ENCODE peak calls at places on chromosomes 11 and 22, in nine cellular contexts. One of them, this sample, is unnamed.

GRCh38 chr11:16605440-16605970 is 132.9 kb upstream of the C11orf58 start:
- DNase-seq in breast epithelium: no peak
- DNase-seq in tibial artery: no peak
- DNase-seq in endothelial cell of umbilical vein: peak; percentile 5
- DNase-seq in esophagus squamous epithelium: no peak
- DNase-seq in psoas muscle: peak; percentile 70
- DNase-seq in heart left ventricle: peak; percentile 42
- DNase-seq in lower lobe of right lung: no peak
- DNase-seq in cardiac muscle cell: peak; percentile 40
- DNase-seq in this sample: no peak

GRCh38 chr11:127098684-127099083 is 98.1 kb upstream of the KIRREL3 start:
- DNase-seq in breast epithelium: no peak
- DNase-seq in tibial artery: no peak
- DNase-seq in endothelial cell of umbilical vein: no peak
- DNase-seq in esophagus squamous epithelium: no peak
- DNase-seq in psoas muscle: no peak
- DNase-seq in heart left ventricle: no peak
- DNase-seq in lower lobe of right lung: no peak
- DNase-seq in cardiac muscle cell: no peak
- DNase-seq in this sample: no peak

GRCh38 chr22:37179622-37180420 is 8.2 kb downstream of the C1QTNF6 start:
- DNase-seq in breast epithelium: no peak
- DNase-seq in tibial artery: no peak
- DNase-seq in endothelial cell of umbilical vein: no peak
- DNase-seq in esophagus squamous epithelium: no peak
- DNase-seq in psoas muscle: peak; percentile 57
- DNase-seq in heart left ventricle: peak; percentile 28
- DNase-seq in lower lobe of right lung: peak; percentile 44
- DNase-seq in cardiac muscle cell: no peak
- DNase-seq in this sample: no peak

GRCh38 chr11:35539781-35540281 is 14.4 kb upstream of the PAMR1 start:
- DNase-seq in breast epithelium: peak; percentile 44
- DNase-seq in tibial artery: peak; percentile 78
- DNase-seq in endothelial cell of umbilical vein: no peak
- DNase-seq in esophagus squamous epithelium: no peak
- DNase-seq in psoas muscle: peak; percentile 76
- DNase-seq in heart left ventricle: peak; percentile 65
- DNase-seq in lower lobe of right lung: no peak
- DNase-seq in cardiac muscle cell: peak; percentile 97
- DNase-seq in this sample: peak; percentile 89

GRCh38 chr11:59680287-59681154 is 11.7 kb upstream of the PATL1 start:
- DNase-seq in breast epithelium: peak; percentile 44
- DNase-seq in tibial artery: peak; percentile 51
- DNase-seq in endothelial cell of umbilical vein: peak; percentile 81
- DNase-seq in esophagus squamous epithelium: no peak
- DNase-seq in psoas muscle: peak; percentile 73
- DNase-seq in heart left ventricle: peak; percentile 56
- DNase-seq in lower lobe of right lung: peak; percentile 63
- DNase-seq in cardiac muscle cell: peak; percentile 90
- DNase-seq in this sample: no peak

GRCh38 chr11:47508595-47509555 is 44.1 kb downstream of the CELF1 start:
- DNase-seq in breast epithelium: no peak
- DNase-seq in tibial artery: no peak
- DNase-seq in endothelial cell of umbilical vein: no peak
- DNase-seq in esophagus squamous epithelium: no peak
- DNase-seq in psoas muscle: no peak
- DNase-seq in heart left ventricle: no peak
- DNase-seq in lower lobe of right lung: no peak
- DNase-seq in cardiac muscle cell: no peak
- DNase-seq in this sample: no peak

GRCh38 chr11:106457727-106458126 is 380.3 kb downstream of the AASDHPPT start:
- DNase-seq in breast epithelium: no peak
- DNase-seq in tibial artery: no peak
- DNase-seq in endothelial cell of umbilical vein: no peak
- DNase-seq in esophagus squamous epithelium: no peak
- DNase-seq in psoas muscle: no peak
- DNase-seq in heart left ventricle: no peak
- DNase-seq in lower lobe of right lung: no peak
- DNase-seq in cardiac muscle cell: peak; percentile 68
- DNase-seq in this sample: peak; percentile 45

GRCh38 chr11:107590460-107591097 is 368 bp upstream of the ELMOD1 start:
- DNase-seq in breast epithelium: no peak
- DNase-seq in tibial artery: no peak
- DNase-seq in endothelial cell of umbilical vein: no peak
- DNase-seq in esophagus squamous epithelium: no peak
- DNase-seq in psoas muscle: no peak
- DNase-seq in heart left ventricle: no peak
- DNase-seq in lower lobe of right lung: no peak
- DNase-seq in cardiac muscle cell: no peak
- DNase-seq in this sample: no peak

GRCh38 chr11:8807544-8808225 is 103.3 kb upstream of the AKIP1 start:
- DNase-seq in breast epithelium: no peak
- DNase-seq in tibial artery: peak; percentile 61
- DNase-seq in endothelial cell of umbilical vein: no peak
- DNase-seq in esophagus squamous epithelium: no peak
- DNase-seq in psoas muscle: peak; percentile 73
- DNase-seq in heart left ventricle: peak; percentile 76
- DNase-seq in lower lobe of right lung: no peak
- DNase-seq in cardiac muscle cell: peak; percentile 90
- DNase-seq in this sample: peak; percentile 68

GRCh38 chr11:66705587-66706335 is 23.3 kb downstream of the SPTBN2 start:
- DNase-seq in breast epithelium: no peak
- DNase-seq in tibial artery: no peak
- DNase-seq in endothelial cell of umbilical vein: no peak
- DNase-seq in esophagus squamous epithelium: no peak
- DNase-seq in psoas muscle: no peak
- DNase-seq in heart left ventricle: no peak
- DNase-seq in lower lobe of right lung: no peak
- DNase-seq in cardiac muscle cell: no peak
- DNase-seq in this sample: no peak

GRCh38 chr11:2940930-2941821 is 12.0 kb upstream of the PHLDA2 start:
- DNase-seq in breast epithelium: no peak
- DNase-seq in tibial artery: no peak
- DNase-seq in endothelial cell of umbilical vein: no peak
- DNase-seq in esophagus squamous epithelium: no peak
- DNase-seq in psoas muscle: no peak
- DNase-seq in heart left ventricle: no peak
- DNase-seq in lower lobe of right lung: no peak
- DNase-seq in cardiac muscle cell: no peak
- DNase-seq in this sample: no peak

GRCh38 chr11:75555079-75555811 is 6.8 kb upstream of the SERPINH1 start:
- DNase-seq in breast epithelium: no peak
- DNase-seq in tibial artery: no peak
- DNase-seq in endothelial cell of umbilical vein: no peak
- DNase-seq in esophagus squamous epithelium: no peak
- DNase-seq in psoas muscle: no peak
- DNase-seq in heart left ventricle: peak; percentile 24
- DNase-seq in lower lobe of right lung: no peak
- DNase-seq in cardiac muscle cell: no peak
- DNase-seq in this sample: no peak

DNA sequence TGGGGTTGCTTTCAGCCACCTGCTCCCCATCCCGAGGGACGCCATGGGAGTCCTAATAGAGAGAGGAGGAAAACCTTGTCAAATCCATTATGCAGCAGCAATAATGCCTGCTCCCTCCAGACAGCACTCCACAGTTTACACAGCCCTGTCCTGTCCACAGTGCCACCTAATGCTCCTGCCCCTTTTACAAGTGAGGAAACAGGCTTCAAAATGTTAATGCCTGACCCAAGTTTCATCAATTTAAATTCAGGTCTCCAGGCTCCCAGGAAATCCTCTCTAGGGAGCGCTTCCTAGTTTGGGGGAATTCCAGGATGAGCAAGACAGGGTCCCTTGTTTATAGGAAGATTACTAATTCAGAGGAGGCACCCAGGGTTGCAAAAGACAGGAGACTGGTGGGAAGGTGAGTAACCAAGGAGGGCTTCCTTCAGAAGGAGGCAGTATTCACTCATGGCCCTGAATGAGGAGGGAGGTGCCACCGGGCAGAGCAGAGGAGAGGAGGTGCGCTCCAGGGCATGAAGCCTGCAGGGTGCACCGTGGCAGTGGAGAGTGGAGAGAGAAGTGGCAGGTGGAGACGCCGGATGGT is 1.5 kb downstream of the TMEM132A start:
- DNase-seq in breast epithelium: no peak
- DNase-seq in tibial artery: no peak
- DNase-seq in endothelial cell of umbilical vein: no peak
- DNase-seq in esophagus squamous epithelium: no peak
- DNase-seq in psoas muscle: no peak
- DNase-seq in heart left ventricle: no peak
- DNase-seq in lower lobe of right lung: no peak
- DNase-seq in cardiac muscle cell: peak; percentile 11
- DNase-seq in this sample: no peak
- TF ChIP-seq CTCF in breast epithelium: no peak
- TF ChIP-seq CTCF in tibial artery: no peak
- TF ChIP-seq CTCF in endothelial cell of umbilical vein: no peak
- TF ChIP-seq CTCF in esophagus squamous epithelium: no peak
- TF ChIP-seq CTCF in psoas muscle: no peak
- TF ChIP-seq CTCF in heart left ventricle: no peak
- TF ChIP-seq CTCF in lower lobe of right lung: no peak
- TF ChIP-seq CTCF in cardiac muscle cell: no peak
- TF ChIP-seq CTCF in this sample: no peak

GRCh38 chr11:62645934-62646824 is at the start of gene GANAB:
- DNase-seq in breast epithelium: peak; percentile 100
- DNase-seq in tibial artery: peak; percentile 100
- DNase-seq in endothelial cell of umbilical vein: peak; percentile 97
- DNase-seq in esophagus squamous epithelium: peak; percentile 98
- DNase-seq in psoas muscle: peak; percentile 100
- DNase-seq in heart left ventricle: peak; percentile 99
- DNase-seq in lower lobe of right lung: peak; percentile 100
- DNase-seq in cardiac muscle cell: peak; percentile 98
- DNase-seq in this sample: peak; percentile 87
- H3K4me3 ChIP-seq in breast epithelium: peak within 1 kb of the TSS; percentile 96
- H3K4me3 ChIP-seq in tibial artery: peak within 1 kb of the TSS; percentile 89
- H3K4me3 ChIP-seq in endothelial cell of umbilical vein: peak within 1 kb of the TSS; percentile 65
- H3K4me3 ChIP-seq in esophagus squamous epithelium: peak within 1 kb of the TSS; percentile 76
- H3K4me3 ChIP-seq in psoas muscle: peak within 1 kb of the TSS; percentile 100
- H3K4me3 ChIP-seq in heart left ventricle: peak within 1 kb of the TSS; percentile 100
- H3K4me3 ChIP-seq in lower lobe of right lung: peak within 1 kb of the TSS; percentile 90
- H3K4me3 ChIP-seq in cardiac muscle cell: peak within 1 kb of the TSS; percentile 98
- H3K4me3 ChIP-seq in this sample: peak within 1 kb of the TSS; percentile 73

GRCh38 chr11:123030517-123030916 is 31.4 kb downstream of the HSPA8 start:
- DNase-seq in breast epithelium: no peak
- DNase-seq in tibial artery: no peak
- DNase-seq in endothelial cell of umbilical vein: no peak
- DNase-seq in esophagus squamous epithelium: no peak
- DNase-seq in psoas muscle: no peak
- DNase-seq in heart left ventricle: no peak
- DNase-seq in lower lobe of right lung: no peak
- DNase-seq in cardiac muscle cell: no peak
- DNase-seq in this sample: no peak

GRCh38 chr11:123033895-123034294 is 28.0 kb downstream of the HSPA8 start:
- DNase-seq in breast epithelium: no peak
- DNase-seq in tibial artery: no peak
- DNase-seq in endothelial cell of umbilical vein: peak; percentile 32
- DNase-seq in esophagus squamous epithelium: no peak
- DNase-seq in psoas muscle: no peak
- DNase-seq in heart left ventricle: no peak
- DNase-seq in lower lobe of right lung: no peak
- DNase-seq in cardiac muscle cell: peak; percentile 57
- DNase-seq in this sample: no peak

GRCh38 chr11:123035831-123036230 is 26.1 kb downstream of the HSPA8 start:
- DNase-seq in breast epithelium: no peak
- DNase-seq in tibial artery: no peak
- DNase-seq in endothelial cell of umbilical vein: no peak
- DNase-seq in esophagus squamous epithelium: no peak
- DNase-seq in psoas muscle: no peak
- DNase-seq in heart left ventricle: no peak
- DNase-seq in lower lobe of right lung: no peak
- DNase-seq in cardiac muscle cell: no peak
- DNase-seq in this sample: no peak

DNA sequence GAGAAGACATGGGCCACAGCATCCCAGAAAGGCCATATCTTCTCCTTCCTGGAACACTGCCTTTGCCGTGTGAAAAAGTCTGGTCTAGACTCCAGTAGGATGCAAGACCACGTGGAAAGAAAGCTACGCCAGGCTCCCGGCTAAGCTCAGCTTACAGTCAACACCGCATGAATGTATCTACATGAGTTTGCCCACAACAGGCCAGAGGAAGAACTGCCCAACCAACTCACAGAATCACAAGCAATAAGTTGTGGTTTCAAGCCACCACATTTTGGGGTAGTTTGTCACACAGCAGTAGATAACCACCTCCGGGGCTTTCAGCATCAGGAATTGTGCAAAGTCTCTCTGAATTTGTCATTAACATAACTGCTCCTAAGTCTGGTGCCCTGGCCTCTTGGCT is 27.3 kb downstream of the HSPA8 start:
- DNase-seq in breast epithelium: no peak
- DNase-seq in tibial artery: no peak
- DNase-seq in endothelial cell of umbilical vein: no peak
- DNase-seq in esophagus squamous epithelium: no peak
- DNase-seq in psoas muscle: no peak
- DNase-seq in heart left ventricle: no peak
- DNase-seq in lower lobe of right lung: no peak
- DNase-seq in cardiac muscle cell: no peak
- DNase-seq in this sample: no peak
- H3K27me3 ChIP-seq in breast epithelium: no peaks in the 10 kb centered on the region
- H3K27me3 ChIP-seq in tibial artery: no peaks in the 10 kb centered on the region
- H3K27me3 ChIP-seq in endothelial cell of umbilical vein: no peaks in the 10 kb centered on the region
- H3K27me3 ChIP-seq in esophagus squamous epithelium: no peaks in the 10 kb centered on the region
- H3K27me3 ChIP-seq in psoas muscle: no peaks in the 10 kb centered on the region
- H3K27me3 ChIP-seq in heart left ventricle: no peaks in the 10 kb centered on the region
- H3K27me3 ChIP-seq in lower lobe of right lung: no peaks in the 10 kb centered on the region
- H3K27me3 ChIP-seq in cardiac muscle cell: no peaks in the 10 kb centered on the region
- H3K27me3 ChIP-seq in this sample: no peaks in the 10 kb centered on the region

GRCh38 chr11:20337526-20338154 is 25.9 kb upstream of the HTATIP2 start:
- DNase-seq in breast epithelium: no peak
- DNase-seq in tibial artery: no peak
- DNase-seq in endothelial cell of umbilical vein: peak; percentile 43
- DNase-seq in esophagus squamous epithelium: no peak
- DNase-seq in psoas muscle: no peak
- DNase-seq in heart left ventricle: no peak
- DNase-seq in lower lobe of right lung: no peak
- DNase-seq in cardiac muscle cell: peak; percentile 54
- DNase-seq in this sample: no peak
- TF ChIP-seq CTCF in breast epithelium: no peak
- TF ChIP-seq CTCF in tibial artery: peak; percentile 4
- TF ChIP-seq CTCF in endothelial cell of umbilical vein: peak; percentile 47
- TF ChIP-seq CTCF in esophagus squamous epithelium: peak; percentile 5
- TF ChIP-seq CTCF in psoas muscle: peak; percentile 30
- TF ChIP-seq CTCF in heart left ventricle: no peak
- TF ChIP-seq CTCF in lower lobe of right lung: peak; percentile 9
- TF ChIP-seq CTCF in cardiac muscle cell: peak; percentile 53
- TF ChIP-seq CTCF in this sample: peak; percentile 48

DNA sequence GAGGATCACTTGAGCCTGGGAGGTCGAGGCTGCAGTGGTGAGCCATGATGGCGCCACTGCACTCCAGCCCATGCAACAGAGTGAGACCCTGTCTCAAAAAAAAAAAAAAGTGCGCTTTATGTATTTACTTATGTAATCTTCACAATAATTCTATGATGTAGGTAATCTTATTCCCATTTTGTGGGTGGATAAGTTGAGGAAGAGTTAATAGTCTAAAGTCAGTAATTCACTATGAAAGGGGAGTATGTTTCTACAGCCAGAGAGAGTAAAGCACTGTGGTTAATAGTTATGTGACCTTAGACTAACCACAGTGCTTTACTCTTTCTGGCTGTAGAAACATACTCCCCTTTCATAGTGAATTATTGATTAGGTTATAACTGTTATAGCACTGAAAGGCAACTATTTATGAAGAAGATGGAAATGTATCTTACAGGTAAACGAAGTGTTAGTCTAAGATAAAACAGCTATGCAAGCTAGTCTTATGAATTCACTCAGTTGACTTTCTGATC is 11.9 kb downstream of the CTR9 start:
- DNase-seq in breast epithelium: no peak
- DNase-seq in tibial artery: no peak
- DNase-seq in endothelial cell of umbilical vein: no peak
- DNase-seq in esophagus squamous epithelium: no peak
- DNase-seq in psoas muscle: no peak
- DNase-seq in heart left ventricle: no peak
- DNase-seq in lower lobe of right lung: no peak
- DNase-seq in cardiac muscle cell: no peak
- DNase-seq in this sample: no peak
- H3K4me3 ChIP-seq in breast epithelium: no peak overlapping the region
- H3K4me3 ChIP-seq in tibial artery: no peak overlapping the region
- H3K4me3 ChIP-seq in endothelial cell of umbilical vein: no peak overlapping the region
- H3K4me3 ChIP-seq in esophagus squamous epithelium: no peak overlapping the region
- H3K4me3 ChIP-seq in psoas muscle: no peak overlapping the region
- H3K4me3 ChIP-seq in heart left ventricle: no peak overlapping the region
- H3K4me3 ChIP-seq in lower lobe of right lung: no peak overlapping the region
- H3K4me3 ChIP-seq in cardiac muscle cell: no peak overlapping the region
- H3K4me3 ChIP-seq in this sample: no peak overlapping the region

This sample was measured in BJ.